ENCODE peak calls at places on chromosomes 13 and 19, in four cellular contexts. P is H9, S is IMR-90, H is mesendoderm. U is an unnamed sample.

GRCh38 chr19:10586396-10586795 is 716 bp downstream of the AP1M2 start:
- DNase-seq in P (no peak), S (no peak), H (no peak), U (no peak)

GRCh38 chr19:13881692-13882418 is 4.9 kb downstream of the NANOS3 start:
- DNase-seq in P (no peak), S (peak; percentile 39), H (peak; percentile 54), U (no peak)

GRCh38 chr19:8576273-8576993 is 809 bp downstream of the MYO1F start:
- DNase-seq in P (no peak), S (no peak), H (no peak), U (no peak)

GRCh38 chr19:46620716-46621115 is 4.2 kb downstream of the PTGIR start:
- DNase-seq in P (no peak), S (peak; percentile 85), H (no peak), U (no peak)

GRCh38 chr19:13781547-13781946 is 7.3 kb downstream of the C19orf53 start:
- DNase-seq in P (peak; percentile 83), S (peak; percentile 81), H (peak; percentile 91), U (no peak)

GRCh38 chr13:29594710-29595379 is 643 bp downstream of the SLC7A1 start:
- DNase-seq in P (no peak), S (peak; percentile 59), H (peak; percentile 33), U (no peak)

GRCh38 chr19:2229103-2230028 is 6.8 kb downstream of the PLEKHJ1 start:
- DNase-seq in P (no peak), S (no peak), H (no peak), U (no peak)

GRCh38 chr13:48731957-48732569 is 78.3 kb downstream of the CYSLTR2 start:
- DNase-seq in P (peak; percentile 74), S (no peak), H (peak; percentile 65), U (peak; percentile 83)

GRCh38 chr13:43363156-43363918 is 340.0 kb downstream of the DNAJC15 start:
- DNase-seq in P (no peak), S (peak; percentile 40), H (no peak), U (no peak)

GRCh38 chr19:38003427-38004099 is 96.6 kb downstream of the SIPA1L3 start:
- DNase-seq in P (peak; percentile 73), S (peak; percentile 92), H (peak; percentile 79), U (peak; percentile 69)

GRCh38 chr19:2775556-2776430 is 7.3 kb downstream of the SGTA start:
- DNase-seq in P (no peak), S (peak; percentile 35), H (no peak), U (no peak)

GRCh38 chr19:4861147-4861546 is 6.3 kb downstream of the PLIN3 start:
- DNase-seq in P (no peak), S (no peak), H (no peak), U (no peak)

GRCh38 chr19:32316034-32316433 is 29.4 kb upstream of the ZNF507 start:
- DNase-seq in P (peak; percentile 54), S (no peak), H (peak; percentile 63), U (no peak)

GRCh38 chr13:39036212-39036611 is 1.7 kb downstream of the PROSER1 start:
- DNase-seq in P (no peak), S (peak; percentile 4), H (peak; percentile 48), U (no peak)

GRCh38 chr19:18044825-18045304 is 36.9 kb downstream of the ARRDC2 start:
- DNase-seq in P (peak; percentile 56), S (peak; percentile 76), H (peak; percentile 44), U (peak; percentile 59)

DNA sequence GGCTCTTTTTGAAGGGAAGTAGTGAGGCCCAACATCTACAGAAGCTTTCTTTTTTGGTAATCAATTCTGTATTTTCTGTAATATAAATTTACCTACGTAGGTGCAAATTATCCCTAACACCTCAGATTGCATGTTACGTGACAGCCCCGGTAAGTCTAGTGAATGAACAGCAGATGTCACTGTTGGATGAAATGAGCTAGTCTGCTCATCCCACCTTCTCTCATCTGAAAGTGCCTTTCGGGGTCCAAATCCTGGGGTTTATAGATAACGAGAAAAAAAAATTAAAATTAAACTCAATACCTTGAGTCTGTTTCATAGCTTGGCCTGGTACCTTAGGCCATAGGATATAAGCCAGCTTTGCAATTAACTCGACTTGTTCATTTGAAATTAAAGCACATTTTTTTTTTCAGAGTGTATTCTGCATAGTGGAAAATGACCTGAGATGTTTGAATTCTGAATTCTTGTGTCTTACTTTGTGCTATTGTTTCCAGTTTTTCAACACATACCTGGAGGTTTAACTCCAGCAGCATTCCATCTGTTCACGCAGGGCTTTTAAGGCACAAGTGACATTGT is 548.2 kb downstream of the GPC5 start:
- DNase-seq in P (no peak), S (peak; percentile 12), H (peak; percentile 47), U (no peak)
- H3K56ac ChIP-seq in P (no peak overlapping the region), S (no peak overlapping the region), H (no peak overlapping the region), U (no peak overlapping the region)

GRCh38 chr13:44748439-44748838 is 172.3 kb upstream of the TSC22D1 start:
- DNase-seq in P (no peak), S (no peak), H (no peak), U (no peak)
- H3K56ac ChIP-seq in P (no peak overlapping the region), S (no peak overlapping the region), H (no peak overlapping the region), U (no peak overlapping the region)

DNA sequence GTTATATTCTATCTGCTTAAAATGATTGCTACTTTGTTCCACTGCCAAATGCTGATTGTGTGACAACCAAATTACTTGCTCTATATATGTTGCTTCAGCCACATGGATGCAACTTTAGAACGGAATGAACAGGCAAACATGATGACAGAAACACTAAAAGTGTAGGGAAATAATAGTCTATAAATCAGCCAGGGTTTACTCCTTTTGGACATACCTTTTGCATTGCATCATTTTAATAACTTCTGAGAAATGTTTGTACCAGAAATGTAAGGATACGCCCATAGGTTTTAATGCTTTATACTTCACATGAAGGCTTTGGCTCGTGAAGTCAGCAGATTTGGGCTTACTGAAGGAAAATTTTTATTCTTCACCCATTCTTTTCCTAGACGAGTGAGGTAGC is 141.0 kb downstream of the POSTN start:
- DNase-seq in P (no peak), S (peak; percentile 16), H (no peak), U (no peak)
- H3K56ac ChIP-seq in P (no peak overlapping the region), S (no peak overlapping the region), H (no peak overlapping the region), U (no peak overlapping the region)

GRCh38 chr13:81872581-81872980 is 1531.7 kb upstream of the SPRY2 start:
- DNase-seq in P (peak; percentile 48), S (no peak), H (peak; percentile 93), U (no peak)
- H3K56ac ChIP-seq in P (no peak overlapping the region), S (no peak overlapping the region), H (peak overlapping the region; percentile 95), U (peak overlapping the region; percentile 49)

GRCh38 chr13:37037231-37037630 is 22.3 kb downstream of the SUPT20H start:
- DNase-seq in P (no peak), S (no peak), H (no peak), U (no peak)
- H3K56ac ChIP-seq in P (no peak overlapping the region), S (no peak overlapping the region), H (no peak overlapping the region), U (no peak overlapping the region)